ENCODE peak calls at places on chromosomes 1 and 21, in four cellular contexts. I is hepatocyte, G is PC-3, D is nephron progenitor cell. K is an unnamed sample.

GRCh38 chr1:110118636-110119396 is 6.6 kb downstream of the UBL4B start:
- DNase-seq in I (no peak), G (peak; percentile 26), D (no peak), K (peak; percentile 13)

GRCh38 chr1:29428216-29428615 is 191.9 kb downstream of the PTPRU start:
- DNase-seq in I (no peak), G (no peak), D (no peak), K (no peak)

GRCh38 chr1:5751833-5752714 is 240.2 kb downstream of the NPHP4 start:
- DNase-seq in I (no peak), G (no peak), D (no peak), K (no peak)

GRCh38 chr1:43069481-43070050 is 102.5 kb downstream of the EBNA1BP2 start:
- DNase-seq in I (peak; percentile 62), G (no peak), D (no peak), K (no peak)

GRCh38 chr1:228903573-228904122 is 168.4 kb downstream of the RHOU start:
- DNase-seq in I (no peak), G (no peak), D (peak; percentile 23), K (no peak)

GRCh38 chr1:51484591-51484990 is 34.5 kb downstream of the EPS15 start:
- DNase-seq in I (no peak), G (peak; percentile 9), D (no peak), K (no peak)

GRCh38 chr1:204493882-204494280 is 724 bp downstream of the PIK3C2B start:
- DNase-seq in I (peak; percentile 88), G (peak; percentile 85), D (peak; percentile 45), K (no peak)

GRCh38 chr1:65814752-65815151 is 22.1 kb downstream of the PDE4B start:
- DNase-seq in I (no peak), G (no peak), D (no peak), K (no peak)

GRCh38 chr1:160874935-160875334 is 10.0 kb downstream of the ITLN1 start:
- DNase-seq in I (no peak), G (peak; percentile 58), D (no peak), K (no peak)

GRCh38 chr21:15010645-15011044 is 54.2 kb downstream of the NRIP1 start:
- DNase-seq in I (no peak), G (no peak), D (no peak), K (no peak)

GRCh38 chr1:161792740-161793139 is 26.6 kb downstream of the ATF6 start:
- DNase-seq in I (peak; percentile 62), G (peak; percentile 95), D (peak; percentile 5), K (no peak)

GRCh38 chr1:115596080-115596795 is 45.5 kb upstream of the VANGL1 start:
- DNase-seq in I (no peak), G (peak; percentile 68), D (no peak), K (no peak)

GRCh38 chr1:58852731-58853485 is 69.1 kb upstream of the JUN start:
- DNase-seq in I (no peak), G (no peak), D (no peak), K (no peak)

GRCh38 chr1:23601104-23601967 is 42.0 kb upstream of the ID3 start:
- DNase-seq in I (no peak), G (no peak), D (no peak), K (no peak)

GRCh38 chr1:101371259-101371658 is 134.4 kb downstream of the S1PR1 start:
- DNase-seq in I (no peak), G (peak; percentile 88), D (no peak), K (no peak)

GRCh38 chr1:39104158-39105060 is 78.3 kb downstream of the NDUFS5 start:
- DNase-seq in I (peak; percentile 60), G (peak; percentile 35), D (peak; percentile 60), K (no peak)

GRCh38 chr1:55478742-55479141 is 263.6 kb upstream of the USP24 start:
- DNase-seq in I (no peak), G (peak; percentile 79), D (no peak), K (no peak)

GRCh38 chr1:159781992-159782391 is 1.2 kb downstream of the DUSP23 start:
- DNase-seq in I (no peak), G (no peak), D (no peak), K (no peak)

GRCh38 chr1:43519287-43519686 is 11.4 kb upstream of the PTPRF start:
- DNase-seq in I (no peak), G (no peak), D (no peak), K (no peak)

GRCh38 chr1:205811660-205812059 is 1.3 kb downstream of the SLC41A1 start:
- DNase-seq in I (peak; percentile 45), G (no peak), D (no peak), K (no peak)

GRCh38 chr21:37532868-37533780 is 166.6 kb downstream of the DYRK1A start:
- DNase-seq in I (peak; percentile 52), G (peak; percentile 86), D (no peak), K (no peak)

GRCh38 chr21:38459490-38459889 is 38.8 kb downstream of the ERG start:
- DNase-seq in I (no peak), G (peak; percentile 43), D (no peak), K (no peak)

GRCh38 chr1:76402128-76402527 is 327.6 kb downstream of the ST6GALNAC3 start:
- DNase-seq in I (no peak), G (no peak), D (no peak), K (no peak)

GRCh38 chr1:207868252-207868768 is 42.6 kb downstream of the CD34 start:
- DNase-seq in I (peak; percentile 36), G (peak; percentile 70), D (no peak), K (no peak)

GRCh38 chr1:91406773-91407389 is 2.2 kb upstream of the HFM1 start:
- DNase-seq in I (no peak), G (peak; percentile 44), D (no peak), K (no peak)

GRCh38 chr21:46150073-46150472 is 5.3 kb downstream of the FTCD start:
- DNase-seq in I (no peak), G (no peak), D (peak; percentile 3), K (peak; percentile 45)

GRCh38 chr1:180435566-180435965 is 66.8 kb downstream of the ACBD6 start:
- DNase-seq in I (no peak), G (no peak), D (no peak), K (no peak)

GRCh38 chr1:99670583-99670982 is 24.7 kb downstream of the PALMD start:
- DNase-seq in I (no peak), G (no peak), D (no peak), K (no peak)

GRCh38 chr1:241817331-241817792 is 30.6 kb upstream of the EXO1 start:
- DNase-seq in I (no peak), G (peak; percentile 91), D (no peak), K (no peak)

GRCh38 chr1:241822846-241823245 is 25.2 kb upstream of the EXO1 start:
- DNase-seq in I (no peak), G (no peak), D (no peak), K (no peak)

GRCh38 chr1:241817956-241818612 is 29.9 kb upstream of the EXO1 start:
- DNase-seq in I (no peak), G (no peak), D (no peak), K (no peak)

GRCh38 chr1:241821363-241821762 is 26.6 kb upstream of the EXO1 start:
- DNase-seq in I (no peak), G (peak; percentile 81), D (no peak), K (no peak)

GRCh38 chr1:241819340-241819866 is 28.6 kb upstream of the EXO1 start:
- DNase-seq in I (no peak), G (no peak), D (no peak), K (no peak)
- TF ChIP-seq CTCF in I (no peak), G (no peak), D (no peak), K (no peak)

GRCh38 chr1:200252526-200252925 is 157.3 kb downstream of the ZNF281 start:
- DNase-seq in I (no peak), G (peak; percentile 30), D (no peak), K (no peak)
- TF ChIP-seq CTCF in I (no peak), G (no peak), D (no peak), K (no peak)

GRCh38 chr1:22024485-22025367 is 23.3 kb downstream of the CELA3A start:
- DNase-seq in I (peak; percentile 78), G (peak; percentile 19), D (peak; percentile 45), K (peak; percentile 75)
- TF ChIP-seq CTCF in I (peak; percentile 30), G (no peak), D (no peak), K (no peak)

DNA sequence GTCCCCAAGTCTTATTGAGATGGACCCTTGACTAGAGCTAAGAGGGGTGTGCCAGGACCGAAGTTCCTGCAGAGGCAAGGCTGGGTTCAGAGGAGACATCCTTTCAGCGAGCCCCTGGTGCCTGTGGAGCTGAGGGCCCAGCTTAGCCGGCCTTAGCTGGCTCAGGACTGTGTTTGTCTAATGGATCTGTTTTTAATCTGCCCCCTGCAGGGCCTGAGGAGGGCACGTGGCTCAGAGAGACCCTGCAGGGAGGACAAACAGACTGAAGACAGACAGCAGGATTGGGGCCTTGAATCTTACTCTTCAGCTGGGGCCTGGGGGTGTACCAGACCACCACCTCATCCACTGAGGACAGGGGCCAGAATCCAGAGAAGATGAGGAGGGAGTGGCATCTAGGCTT is 1.6 kb downstream of the CRABP2 start:
- DNase-seq in I (no peak), G (no peak), D (no peak), K (no peak)
- TF ChIP-seq CTCF in I (no peak), G (no peak), D (no peak), K (no peak)

DNA sequence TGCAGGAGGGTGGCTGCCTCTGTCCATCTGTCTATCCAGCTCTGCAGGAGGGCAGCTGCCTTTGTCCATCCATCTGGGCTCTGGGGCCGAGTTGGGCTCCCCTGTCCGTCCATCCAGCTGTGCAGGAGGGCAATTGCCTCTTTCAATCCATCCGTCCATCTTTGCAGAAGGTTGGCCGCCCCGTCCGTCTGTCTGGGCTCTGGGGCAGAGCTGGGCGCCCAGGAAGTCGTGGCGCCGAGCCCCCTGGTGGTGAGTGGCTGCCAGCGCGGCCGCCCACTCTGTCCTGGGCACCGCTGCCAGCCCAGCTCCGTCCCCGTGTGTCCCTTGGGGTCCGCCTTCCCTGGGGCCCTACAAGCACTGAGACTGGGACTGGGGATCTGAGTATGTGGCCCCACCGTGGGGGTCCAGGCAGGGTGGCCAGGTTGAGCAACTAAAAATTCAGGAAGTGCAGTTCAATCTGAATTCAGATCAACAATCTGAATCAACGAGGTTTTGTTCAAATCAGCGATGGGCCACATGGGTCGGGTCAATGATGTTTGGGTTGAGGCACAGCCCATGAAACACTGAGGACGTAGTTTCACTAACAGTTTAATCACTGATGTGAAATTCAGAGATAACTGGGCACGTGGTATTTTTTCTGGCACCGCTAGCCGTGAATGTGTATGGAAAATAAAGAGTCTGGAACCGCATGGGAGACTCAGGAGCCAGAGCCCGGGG is 99.1 kb upstream of the ACTRT2 start:
- DNase-seq in I (no peak), G (peak; percentile 43), D (no peak), K (no peak)
- TF ChIP-seq CTCF in I (no peak), G (peak; percentile 92), D (peak; percentile 16), K (peak; percentile 77)

DNA sequence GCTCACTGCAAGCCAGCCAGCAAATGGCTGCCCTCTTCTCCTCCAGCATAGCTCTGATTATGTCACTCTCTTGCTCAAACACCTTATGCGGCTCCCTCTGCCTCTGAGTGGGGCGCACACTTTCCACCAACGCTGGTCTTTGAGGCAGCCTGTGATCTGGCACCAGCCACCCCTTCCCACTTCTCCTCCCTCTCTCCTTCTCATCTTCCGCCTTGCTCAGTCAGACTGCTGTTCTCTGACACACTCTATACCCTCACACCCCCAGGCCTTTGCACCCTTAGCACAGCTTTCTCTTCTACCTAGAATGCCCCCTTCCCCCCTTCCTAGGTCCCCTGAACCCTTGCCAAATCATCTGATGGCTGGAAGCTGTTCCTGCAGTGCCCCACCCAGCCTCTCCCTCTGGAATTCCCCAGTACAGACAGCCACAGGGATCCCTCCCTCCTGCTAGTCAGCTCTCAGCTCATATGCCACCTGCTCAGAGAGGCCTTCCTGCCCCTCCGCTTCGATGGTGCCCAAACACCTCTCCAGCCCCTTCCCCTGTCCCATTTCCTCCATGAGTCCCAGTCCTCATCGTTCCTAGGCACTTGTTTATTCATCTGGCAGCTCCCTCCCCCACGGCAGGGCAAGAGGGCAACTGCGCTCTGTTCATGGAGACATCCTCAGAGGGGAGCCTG is 21.8 kb upstream of the PEF1 start:
- DNase-seq in I (peak; percentile 70), G (peak; percentile 66), D (no peak), K (no peak)
- TF ChIP-seq CTCF in I (no peak), G (no peak), D (no peak), K (no peak)

K was measured in CD14-positive monocyte.